ENCODE peak calls at places on chromosomes 4 and X, in nine cellular contexts. D is progenitor cell of endocrine pancreas; X is EL; O is NCI-H69; Q is fibroblast of villous mesenchyme; C is left ventricle myocardium superior; Y is NCI-H345; L is activated CD8-positive, alpha-beta memory T cell treated with anti-CD3 and anti-CD28 coated beads for 48 hours; N is MG63. G is an unnamed sample.

GRCh38 chr4:36385951-36386561 is 104.6 kb downstream of the DTHD1 start:
- DNase-seq in D (no peak), X (no peak), O (no peak), Q (no peak), C (no peak), Y (no peak), L (no peak), N (no peak), G (no peak)

GRCh38 chr4:73803213-73803612 is 33.3 kb upstream of the CXCL6 start:
- DNase-seq in D (no peak), X (no peak), O (no peak), Q (no peak), C (no peak), Y (no peak), L (no peak), N (no peak), G (no peak)

GRCh38 chr4:149765630-149766029 is 50.0 kb downstream of the IQCM start:
- DNase-seq in D (no peak), X (peak), O (no peak), Q (peak), C (no peak), Y (no peak), L (no peak), N (peak), G (no peak)

GRCh38 chr4:23237771-23238170 is 545.0 kb downstream of the GBA3 start:
- DNase-seq in D (no peak), X (no peak), O (peak), Q (no peak), C (peak), Y (no peak), L (no peak), N (no peak), G (peak)

GRCh38 chrX:95662200-95662599 is 1022.4 kb upstream of the DIAPH2 start:
- DNase-seq in D (no peak), X (no peak), O (no peak), Q (no peak), C (no peak), Y (no peak), L (no peak), N (no peak), G (no peak)

GRCh38 chr4:149522031-149522430 is 293.6 kb downstream of the IQCM start:
- DNase-seq in D (no peak), X (no peak), O (no peak), Q (no peak), C (no peak), Y (no peak), L (no peak), N (peak), G (no peak)

GRCh38 chr4:30208731-30209435 is 511.3 kb upstream of the PCDH7 start:
- DNase-seq in D (no peak), X (peak), O (no peak), Q (no peak), C (no peak), Y (no peak), L (no peak), N (peak), G (no peak)

GRCh38 chr4:20253272-20253798 is 1.6 kb downstream of the SLIT2 start:
- DNase-seq in D (no peak), X (peak), O (peak), Q (peak), C (no peak), Y (peak), L (no peak), N (peak), G (peak)

GRCh38 chr4:176999943-177000543 is 207.3 kb upstream of the VEGFC start:
- DNase-seq in D (no peak), X (no peak), O (peak), Q (no peak), C (no peak), Y (no peak), L (no peak), N (peak), G (no peak)

GRCh38 chrX:88244066-88244465 is 503.0 kb upstream of the CPXCR1 start:
- DNase-seq in D (no peak), X (no peak), O (no peak), Q (no peak), C (no peak), Y (no peak), L (no peak), N (no peak), G (no peak)

GRCh38 chr4:150164956-150165355 is 86.7 kb downstream of the DCLK2 start:
- DNase-seq in D (no peak), X (peak), O (peak), Q (no peak), C (no peak), Y (peak), L (no peak), N (no peak), G (no peak)

GRCh38 chrX:56564921-56565861 is 1.8 kb downstream of the UBQLN2 start:
- DNase-seq in D (no peak), X (peak), O (peak), Q (peak), C (no peak), Y (no peak), L (no peak), N (no peak), G (no peak)

GRCh38 chr4:15690020-15690809 is 8.6 kb downstream of the FAM200B start:
- DNase-seq in D (no peak), X (peak), O (no peak), Q (peak), C (no peak), Y (no peak), L (no peak), N (no peak), G (no peak)

GRCh38 chrX:20393944-20394343 is 127.2 kb upstream of the RPS6KA3 start:
- DNase-seq in D (no peak), X (no peak), O (no peak), Q (peak), C (no peak), Y (no peak), L (no peak), N (no peak), G (no peak)

GRCh38 chr4:3226467-3226866 is 22.5 kb upstream of the MSANTD1 start:
- DNase-seq in D (no peak), X (no peak), O (no peak), Q (no peak), C (peak), Y (no peak), L (no peak), N (no peak), G (peak)

GRCh38 chr4:138390286-138390685 is 148.1 kb upstream of the SLC7A11 start:
- DNase-seq in D (no peak), X (peak), O (no peak), Q (peak), C (no peak), Y (no peak), L (no peak), N (peak), G (no peak)

GRCh38 chrX:112147206-112147605 is 64.6 kb upstream of the TRPC5 start:
- DNase-seq in D (peak), X (no peak), O (peak), Q (peak), C (no peak), Y (peak), L (no peak), N (no peak), G (no peak)

GRCh38 chrX:122586831-122587230 is 597.2 kb upstream of the GRIA3 start:
- DNase-seq in D (no peak), X (peak), O (no peak), Q (no peak), C (no peak), Y (no peak), L (no peak), N (no peak), G (no peak)

GRCh38 chr4:26896636-26897035 is 36.0 kb downstream of the STIM2 start:
- DNase-seq in D (no peak), X (peak), O (no peak), Q (peak), C (no peak), Y (no peak), L (no peak), N (no peak), G (no peak)

GRCh38 chr4:38753021-38753806 is 29.6 kb downstream of the TLR10 start:
- DNase-seq in D (peak), X (peak), O (peak), Q (peak), C (peak), Y (peak), L (no peak), N (peak), G (peak)

GRCh38 chr4:3493720-3494492 is 30.8 kb downstream of the DOK7 start:
- DNase-seq in D (no peak), X (no peak), O (no peak), Q (peak), C (no peak), Y (no peak), L (no peak), N (no peak), G (no peak)

GRCh38 chrX:44462851-44463250 is 79.8 kb downstream of the FUNDC1 start:
- DNase-seq in D (no peak), X (peak), O (no peak), Q (no peak), C (no peak), Y (no peak), L (no peak), N (peak), G (no peak)

GRCh38 chr4:15936495-15936894 is 2.0 kb downstream of the FGFBP1 start:
- DNase-seq in D (no peak), X (no peak), O (no peak), Q (no peak), C (no peak), Y (peak), L (no peak), N (no peak), G (peak)

GRCh38 chr4:8275511-8275910 is 6.0 kb downstream of the HTRA3 start:
- DNase-seq in D (no peak), X (no peak), O (no peak), Q (no peak), C (peak), Y (no peak), L (no peak), N (no peak), G (peak)

GRCh38 chr4:40185830-40186664 is 10.8 kb upstream of the RHOH start:
- DNase-seq in D (no peak), X (no peak), O (peak), Q (peak), C (no peak), Y (no peak), L (no peak), N (no peak), G (no peak)

GRCh38 chr4:80221161-80221560 is 23.9 kb downstream of the PRDM8 start:
- DNase-seq in D (no peak), X (peak), O (peak), Q (peak), C (no peak), Y (no peak), L (no peak), N (no peak), G (no peak)

GRCh38 chrX:500481-501010 is 113.8 kb upstream of the PPP2R3B start:
- DNase-seq in D (no peak), X (no peak), O (no peak), Q (no peak), C (no peak), Y (no peak), L (no peak), N (no peak), G (no peak)

GRCh38 chr4:55857586-55857985 is 4.1 kb downstream of the EXOC1 start:
- DNase-seq in D (no peak), X (no peak), O (no peak), Q (no peak), C (no peak), Y (no peak), L (no peak), N (no peak), G (no peak)

GRCh38 chr4:1177274-1178141 is 5.1 kb upstream of the SPON2 start:
- DNase-seq in D (no peak), X (no peak), O (no peak), Q (peak), C (peak), Y (no peak), L (no peak), N (peak), G (peak)

GRCh38 chr4:94577136-94577535 is 125.4 kb downstream of the PDLIM5 start:
- DNase-seq in D (no peak), X (peak), O (peak), Q (peak), C (peak), Y (peak), L (no peak), N (peak), G (peak)

G was measured in right cardiac atrium.